ENCODE peak calls at places on chromosomes 13 and 19, in ten cellular contexts. V, U, H, S, Y, N, L, A, B and D are unnamed samples. For H3K36me3, the result is how much of the 10 kb centered on the place peaks cover.

GRCh38 chr19:55387736-55388497 is 2.2 kb downstream of the RPL28 start:
- DNase-seq in V (no peak), U (no peak), H (no peak), S (no peak), Y (no peak), N (no peak), L (no peak), A (no peak), B (no peak), D (no peak)

GRCh38 chr13:97275265-97275664 is 53.1 kb downstream of the MBNL2 start:
- DNase-seq in V (no peak), U (no peak), H (peak), S (no peak), Y (peak), N (no peak), L (peak), A (no peak), B (peak), D (no peak)

GRCh38 chr19:5953680-5954213 is 24.2 kb downstream of the RANBP3 start:
- DNase-seq in V (no peak), U (no peak), H (no peak), S (no peak), Y (peak), N (no peak), L (no peak), A (no peak), B (no peak), D (no peak)

GRCh38 chr19:57709616-57710015 is 612 bp upstream of the ZNF154 start:
- DNase-seq in V (no peak), U (no peak), H (no peak), S (no peak), Y (no peak), N (no peak), L (no peak), A (no peak), B (no peak), D (no peak)

GRCh38 chr13:35727881-35728280 is 251.4 kb upstream of the MAB21L1 start:
- DNase-seq in V (no peak), U (no peak), H (no peak), S (no peak), Y (peak), N (no peak), L (no peak), A (no peak), B (no peak), D (no peak)

GRCh38 chr13:105773887-105774538 is 761.4 kb downstream of the EFNB2 start:
- DNase-seq in V (no peak), U (no peak), H (no peak), S (no peak), Y (peak), N (no peak), L (peak), A (no peak), B (peak), D (no peak)

GRCh38 chr13:38905861-38906260 is 84.8 kb downstream of the STOML3 start:
- DNase-seq in V (no peak), U (no peak), H (no peak), S (no peak), Y (no peak), N (no peak), L (peak), A (no peak), B (no peak), D (no peak)

GRCh38 chr13:110713981-110714797 is 689 bp downstream of the ING1 start:
- DNase-seq in V (peak), U (no peak), H (no peak), S (peak), Y (peak), N (peak), L (peak), A (peak), B (peak), D (peak)

GRCh38 chr19:4575267-4575793 is 15.8 kb upstream of the SEMA6B start:
- DNase-seq in V (no peak), U (no peak), H (peak), S (no peak), Y (peak), N (no peak), L (peak), A (no peak), B (peak), D (no peak)

GRCh38 chr19:37874784-37875183 is 31.6 kb downstream of the WDR87 start:
- DNase-seq in V (no peak), U (no peak), H (no peak), S (no peak), Y (no peak), N (no peak), L (no peak), A (no peak), B (peak), D (no peak)

GRCh38 chr13:111900390-111901180 is 166.4 kb upstream of the SOX1 start:
- DNase-seq in V (no peak), U (no peak), H (no peak), S (no peak), Y (no peak), N (peak), L (no peak), A (no peak), B (no peak), D (no peak)

GRCh38 chr19:33275933-33276619 is 26.3 kb downstream of the CEBPA start:
- DNase-seq in V (no peak), U (no peak), H (no peak), S (peak), Y (no peak), N (no peak), L (no peak), A (no peak), B (no peak), D (no peak)

GRCh38 chr13:31046711-31047279 is 114.3 kb downstream of the TEX26 start:
- DNase-seq in V (no peak), U (no peak), H (no peak), S (no peak), Y (peak), N (no peak), L (no peak), A (no peak), B (peak), D (no peak)

GRCh38 chr13:101523732-101524131 is 71.3 kb downstream of the ITGBL1 start:
- DNase-seq in V (no peak), U (no peak), H (peak), S (no peak), Y (peak), N (no peak), L (peak), A (no peak), B (peak), D (no peak)

GRCh38 chr19:50654882-50655281 is 5.6 kb downstream of the C19orf81 start:
- DNase-seq in V (no peak), U (no peak), H (no peak), S (no peak), Y (no peak), N (no peak), L (no peak), A (no peak), B (no peak), D (no peak)

GRCh38 chr19:2691951-2692350 is 10.5 kb downstream of the GNG7 start:
- DNase-seq in V (no peak), U (no peak), H (no peak), S (no peak), Y (no peak), N (no peak), L (no peak), A (no peak), B (no peak), D (no peak)

GRCh38 chr19:57599377-57599760 is 316 bp upstream of the ZNF530 start:
- DNase-seq in V (no peak), U (peak), H (no peak), S (no peak), Y (no peak), N (no peak), L (no peak), A (no peak), B (no peak), D (no peak)

GRCh38 chr19:40740747-40741146 is 9.5 kb downstream of the ACTMAP start:
- DNase-seq in V (peak), U (no peak), H (peak), S (no peak), Y (no peak), N (no peak), L (no peak), A (peak), B (no peak), D (no peak)

GRCh38 chr13:69243366-69243765 is 864.3 kb upstream of the ATXN8OS start:
- DNase-seq in V (no peak), U (no peak), H (no peak), S (no peak), Y (no peak), N (no peak), L (peak), A (no peak), B (no peak), D (no peak)

GRCh38 chr19:29622191-29623070 is 16.3 kb downstream of the POP4 start:
- DNase-seq in V (no peak), U (no peak), H (no peak), S (no peak), Y (no peak), N (no peak), L (peak), A (no peak), B (no peak), D (no peak)

GRCh38 chr13:36608474-36608873 is 65.3 kb upstream of the SERTM1 start:
- DNase-seq in V (no peak), U (no peak), H (no peak), S (no peak), Y (no peak), N (no peak), L (no peak), A (no peak), B (no peak), D (no peak)

GRCh38 chr19:5572556-5573286 is 5.0 kb upstream of the TINCR start:
- DNase-seq in V (no peak), U (no peak), H (no peak), S (peak), Y (no peak), N (no peak), L (peak), A (no peak), B (no peak), D (no peak)

GRCh38 chr19:2962018-2962670 is 15.2 kb upstream of the TLE6 start:
- DNase-seq in V (no peak), U (peak), H (peak), S (no peak), Y (peak), N (no peak), L (peak), A (no peak), B (peak), D (no peak)

GRCh38 chr19:21749090-21749489 is 18.3 kb downstream of the ZNF100 start:
- DNase-seq in V (no peak), U (no peak), H (no peak), S (no peak), Y (no peak), N (no peak), L (no peak), A (no peak), B (peak), D (no peak)

GRCh38 chr19:54164369-54165068 is 5.0 kb upstream of the LENG1 start:
- DNase-seq in V (no peak), U (no peak), H (no peak), S (peak), Y (peak), N (no peak), L (peak), A (peak), B (peak), D (peak)

GRCh38 chr13:42781362-42781761 is at the start of gene FAM216B:
- DNase-seq in V (no peak), U (no peak), H (no peak), S (no peak), Y (no peak), N (no peak), L (no peak), A (no peak), B (peak), D (no peak)

GRCh38 chr19:11769995-11770394 is 3.2 kb downstream of the ZNF441 start:
- DNase-seq in V (no peak), U (no peak), H (no peak), S (no peak), Y (no peak), N (no peak), L (no peak), A (no peak), B (no peak), D (no peak)

GRCh38 chr19:3034845-3035541 is 5.9 kb upstream of the TLE2 start:
- DNase-seq in V (no peak), U (peak), H (no peak), S (no peak), Y (no peak), N (no peak), L (no peak), A (no peak), B (peak), D (peak)

GRCh38 chr19:3161453-3161852 is 17.1 kb upstream of the S1PR4 start:
- DNase-seq in V (no peak), U (no peak), H (no peak), S (no peak), Y (no peak), N (no peak), L (peak), A (no peak), B (peak), D (no peak)

GRCh38 chr13:20713751-20714150 is 10.3 kb downstream of the IL17D start:
- DNase-seq in V (no peak), U (no peak), H (peak), S (no peak), Y (peak), N (no peak), L (no peak), A (no peak), B (peak), D (no peak)

GRCh38 chr13:111947876-111948275 is 119.1 kb upstream of the SOX1 start:
- DNase-seq in V (no peak), U (no peak), H (no peak), S (no peak), Y (no peak), N (no peak), L (no peak), A (no peak), B (no peak), D (no peak)

GRCh38 chr13:45402641-45403040 is 15.5 kb downstream of the SLC25A30 start:
- DNase-seq in V (no peak), U (no peak), H (no peak), S (no peak), Y (no peak), N (no peak), L (no peak), A (no peak), B (no peak), D (no peak)

GRCh38 chr13:33009019-33009418 is 7.2 kb upstream of the KL start:
- DNase-seq in V (no peak), U (no peak), H (peak), S (no peak), Y (no peak), N (no peak), L (no peak), A (no peak), B (no peak), D (no peak)

GRCh38 chr19:51000426-51000825 is 978 bp downstream of the KLK8 start:
- DNase-seq in V (no peak), U (no peak), H (no peak), S (no peak), Y (no peak), N (no peak), L (no peak), A (no peak), B (no peak), D (no peak)

GRCh38 chr19:38817081-38817480 is 4.3 kb upstream of the LGALS4 start:
- DNase-seq in V (no peak), U (no peak), H (no peak), S (no peak), Y (no peak), N (no peak), L (no peak), A (no peak), B (no peak), D (no peak)

GRCh38 chr13:39362652-39363390 is 240.2 kb downstream of the LHFPL6 start:
- DNase-seq in V (no peak), U (no peak), H (no peak), S (no peak), Y (peak), N (no peak), L (peak), A (no peak), B (peak), D (no peak)

GRCh38 chr19:49119411-49120324 is at the start of gene PPFIA3:
- DNase-seq in V (peak), U (no peak), H (no peak), S (peak), Y (peak), N (peak), L (peak), A (peak), B (peak), D (peak)

GRCh38 chr19:49398001-49398615 is 10.1 kb downstream of the KASH5 start:
- DNase-seq in V (no peak), U (no peak), H (no peak), S (no peak), Y (no peak), N (no peak), L (no peak), A (no peak), B (no peak), D (no peak)

GRCh38 chr19:40620161-40620485 is 19.0 kb downstream of the LTBP4 start:
- DNase-seq in V (no peak), U (no peak), H (no peak), S (no peak), Y (no peak), N (no peak), L (no peak), A (no peak), B (no peak), D (no peak)

GRCh38 chr19:18834644-18834984 is 2.9 kb downstream of the UPF1 start:
- DNase-seq in V (no peak), U (no peak), H (no peak), S (no peak), Y (no peak), N (no peak), L (no peak), A (no peak), B (no peak), D (no peak)
- H3K4me3 ChIP-seq in V (no peak), U (peak), H (peak), S (peak), Y (no peak), N (no peak), L (peak), A (peak), B (no peak), D (peak)

GRCh38 chr19:43555185-43555770 is 20.0 kb downstream of the XRCC1 start:
- DNase-seq in V (peak), U (no peak), H (no peak), S (no peak), Y (peak), N (peak), L (peak), A (no peak), B (peak), D (peak)
- H3K36me3 ChIP-seq in V (half or more), U (under half), H (under half), S (under half), Y (under half), N (under half), L (under half), A (under half), B (under half), D (half or more)

DNA sequence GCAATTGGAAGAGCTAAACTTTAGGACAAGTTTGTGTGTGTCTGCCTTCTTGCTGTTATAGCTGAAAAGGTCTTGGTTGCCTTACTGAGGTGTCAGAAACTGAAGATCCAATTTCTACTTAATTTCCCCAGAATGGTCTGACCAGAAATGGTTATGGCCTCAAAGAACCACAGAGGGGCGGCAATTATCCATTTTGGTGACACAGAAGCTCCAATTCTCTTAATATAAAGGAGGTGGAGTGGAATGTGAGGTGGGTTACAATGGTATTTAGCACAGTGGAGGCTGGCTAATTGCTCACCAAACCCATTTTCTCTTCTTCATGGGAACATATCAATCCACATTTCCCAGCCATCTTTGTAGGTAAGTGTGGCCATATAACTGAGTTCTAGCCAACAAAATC is 1157.2 kb downstream of the OLFM4 start:
- DNase-seq in V (no peak), U (no peak), H (no peak), S (no peak), Y (peak), N (no peak), L (peak), A (no peak), B (no peak), D (no peak)
- TF ChIP-seq CTCF in V (no peak), U (no peak), H (no peak), S (no peak), Y (peak), N (no peak), L (peak), A (no peak), B (no peak), D (no peak)

GRCh38 chr19:1269065-1269477 is at the start of gene CIRBP:
- DNase-seq in V (peak), U (peak), H (peak), S (peak), Y (peak), N (peak), L (peak), A (peak), B (peak), D (peak)

GRCh38 chr19:1269478-1270167 is 491 bp downstream of the CIRBP start:
- DNase-seq in V (peak), U (no peak), H (no peak), S (peak), Y (peak), N (peak), L (peak), A (peak), B (peak), D (peak)

GRCh38 chr19:1266818-1267440 is 2.2 kb upstream of the CIRBP start:
- DNase-seq in V (no peak), U (no peak), H (no peak), S (no peak), Y (no peak), N (peak), L (peak), A (peak), B (no peak), D (peak)

GRCh38 chr19:1267441-1268391 is 1.4 kb upstream of the CIRBP start:
- DNase-seq in V (no peak), U (no peak), H (no peak), S (no peak), Y (no peak), N (no peak), L (no peak), A (no peak), B (peak), D (peak)

GRCh38 chr19:1268392-1269064 is 604 bp upstream of the CIRBP start:
- DNase-seq in V (no peak), U (no peak), H (no peak), S (no peak), Y (no peak), N (no peak), L (no peak), A (no peak), B (no peak), D (peak)
- H3K4me3 ChIP-seq in V (peak), U (no peak), H (no peak), S (no peak), Y (no peak), N (peak), L (no peak), A (peak), B (no peak), D (peak)

GRCh38 chr19:23261496-23262020 is 11.4 kb upstream of the ZNF724 start:
- DNase-seq in V (no peak), U (no peak), H (no peak), S (no peak), Y (no peak), N (no peak), L (no peak), A (no peak), B (no peak), D (no peak)
- H3K36me3 ChIP-seq in V (half or more), U (under half), H (under half), S (under half), Y (under half), N (under half), L (under half), A (under half), B (under half), D (under half)

GRCh38 chr19:7641288-7642276 is 4.7 kb downstream of the STXBP2 start:
- DNase-seq in V (no peak), U (no peak), H (no peak), S (peak), Y (no peak), N (no peak), L (no peak), A (no peak), B (no peak), D (no peak)
- TF ChIP-seq CTCF in V (no peak), U (no peak), H (no peak), S (no peak), Y (peak), N (no peak), L (peak), A (no peak), B (peak), D (no peak)

DNA sequence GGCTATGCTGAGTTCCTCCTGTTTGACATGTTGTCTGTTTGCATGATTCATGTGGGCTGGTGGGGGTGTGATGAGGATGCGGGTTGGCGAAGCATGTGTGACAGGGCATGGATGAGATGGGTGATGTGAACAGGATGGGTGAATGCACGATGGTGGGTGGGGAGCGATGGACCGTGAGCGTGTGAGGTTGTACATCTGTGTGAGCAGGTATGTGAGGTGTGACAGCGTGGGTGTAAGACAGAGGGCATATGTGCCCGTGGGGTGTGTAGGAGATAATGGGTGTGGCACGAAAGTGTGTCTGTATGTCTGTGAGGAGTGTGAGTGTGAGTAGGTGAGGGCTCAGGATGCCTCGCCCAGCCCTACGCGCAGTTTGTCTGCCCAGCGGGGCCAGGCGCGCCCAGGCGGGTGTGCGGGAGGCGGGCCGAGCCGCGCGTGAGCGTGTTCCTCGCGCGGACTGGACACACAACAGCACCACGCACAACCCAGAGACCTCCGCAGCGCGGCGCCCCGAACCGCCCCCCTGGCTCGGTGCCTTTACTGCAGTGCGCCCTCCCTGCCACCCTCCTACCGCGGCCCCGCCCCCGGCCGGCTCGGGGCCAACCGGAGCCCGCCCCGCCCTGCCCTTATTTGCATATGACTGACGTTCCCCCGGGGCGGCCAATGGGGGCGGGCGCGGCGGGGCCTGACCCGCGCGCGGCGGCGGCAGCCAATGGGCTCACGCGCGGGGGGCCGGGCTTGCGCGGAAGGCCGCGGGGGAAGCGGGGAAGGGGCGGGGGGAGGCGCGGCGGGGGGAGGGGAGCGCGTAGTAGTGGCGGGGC is 14.4 kb downstream of the CIC start:
- DNase-seq in V (peak), U (peak), H (peak), S (peak), Y (peak), N (peak), L (no peak), A (peak), B (peak), D (peak)
- H3K4me3 ChIP-seq in V (peak), U (peak), H (peak), S (peak), Y (peak), N (peak), L (no peak), A (peak), B (peak), D (peak)